ENCODE peak calls at places on chromosomes 2 and 18, in seven cellular contexts. T is osteoblast; R is kidney epithelial cell; D is activated CD8-positive, alpha-beta T cell treated with anti-CD3 and anti-CD28 coated beads for 36 hours; F is GM13977; W is cardiac muscle cell; N is Caco-2. V is an unnamed sample.

GRCh38 chr2:61645911-61646310 is 107.8 kb upstream of the XPO1 start:
- DNase-seq in T (peak), R (peak), D (no peak), F (no peak), W (no peak), N (no peak), V (peak)

GRCh38 chr18:13095466-13095865 is 104.3 kb downstream of the CEP192 start:
- DNase-seq in T (no peak), R (no peak), D (no peak), F (no peak), W (no peak), N (no peak), V (no peak)

GRCh38 chr2:76270356-76270755 is 559.6 kb upstream of the GCFC2 start:
- DNase-seq in T (no peak), R (no peak), D (no peak), F (no peak), W (no peak), N (peak), V (peak)

GRCh38 chr2:190755796-190756415 is 107.0 kb downstream of the NAB1 start:
- DNase-seq in T (no peak), R (no peak), D (no peak), F (no peak), W (no peak), N (no peak), V (no peak)

GRCh38 chr2:20621366-20622295 is 29.3 kb downstream of the HS1BP3 start:
- DNase-seq in T (peak), R (no peak), D (no peak), F (no peak), W (no peak), N (no peak), V (no peak)

GRCh38 chr2:211367711-211368110 is 811.3 kb downstream of the CPS1 start:
- DNase-seq in T (no peak), R (peak), D (peak), F (peak), W (no peak), N (no peak), V (peak)

GRCh38 chr18:28065793-28066186 is 111.1 kb downstream of the CDH2 start:
- DNase-seq in T (peak), R (no peak), D (no peak), F (no peak), W (no peak), N (no peak), V (no peak)

GRCh38 chr2:65392609-65393008 is 39.8 kb downstream of the SPRED2 start:
- DNase-seq in T (no peak), R (no peak), D (no peak), F (no peak), W (no peak), N (no peak), V (no peak)

GRCh38 chr18:77821892-77822291 is 572.2 kb downstream of the GALR1 start:
- DNase-seq in T (no peak), R (no peak), D (no peak), F (no peak), W (no peak), N (no peak), V (no peak)

GRCh38 chr18:61972389-61973264 is 79.8 kb upstream of the RNF152 start:
- DNase-seq in T (no peak), R (no peak), D (no peak), F (no peak), W (no peak), N (no peak), V (no peak)

GRCh38 chr2:239882335-239882734 is 142.8 kb downstream of the NDUFA10 start:
- DNase-seq in T (no peak), R (no peak), D (peak), F (peak), W (no peak), N (peak), V (peak)

GRCh38 chr2:35408320-35408719 is 947.3 kb upstream of the CRIM1 start:
- DNase-seq in T (no peak), R (no peak), D (no peak), F (no peak), W (no peak), N (no peak), V (no peak)

GRCh38 chr2:73993376-73993775 is 8.7 kb downstream of the TET3 start:
- DNase-seq in T (no peak), R (no peak), D (no peak), F (no peak), W (no peak), N (no peak), V (peak)

GRCh38 chr2:73994544-73994831 is 9.8 kb downstream of the TET3 start:
- DNase-seq in T (no peak), R (no peak), D (no peak), F (no peak), W (no peak), N (no peak), V (no peak)

GRCh38 chr2:73995810-73996209 is 11.1 kb downstream of the TET3 start:
- DNase-seq in T (no peak), R (no peak), D (peak), F (no peak), W (no peak), N (no peak), V (no peak)

GRCh38 chr2:73992036-73992435 is 7.3 kb downstream of the TET3 start:
- DNase-seq in T (no peak), R (no peak), D (no peak), F (no peak), W (no peak), N (no peak), V (peak)

GRCh38 chr2:73993799-73994543 is 9.3 kb downstream of the TET3 start:
- DNase-seq in T (no peak), R (no peak), D (peak), F (no peak), W (no peak), N (no peak), V (no peak)
- TF ChIP-seq CTCF in T (no peak), R (no peak), D (no peak), F (no peak), W (no peak), N (no peak), V (no peak)

DNA sequence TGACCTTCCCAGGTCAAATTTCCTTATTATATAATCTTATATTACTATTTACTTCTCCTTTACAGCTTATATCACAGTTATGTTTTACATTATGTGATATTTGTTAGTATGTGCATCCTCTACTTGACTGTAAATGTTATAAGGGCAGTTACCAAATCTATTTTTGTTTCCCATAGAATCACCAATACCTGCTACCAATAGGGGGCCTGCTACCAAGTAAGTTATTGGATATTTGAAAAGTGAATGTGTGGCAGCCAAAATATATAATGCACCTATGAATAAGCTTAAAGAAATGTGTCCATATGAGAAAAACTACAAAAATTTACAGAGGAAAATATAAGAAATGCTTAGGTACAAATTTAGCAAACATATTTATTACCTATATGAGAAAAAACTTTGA is 23.9 kb upstream of the CTAGE1 start:
- DNase-seq in T (no peak), R (no peak), D (no peak), F (no peak), W (no peak), N (no peak), V (no peak)
- TF ChIP-seq CTCF in T (no peak), R (no peak), D (no peak), F (peak), W (no peak), N (no peak), V (no peak)

DNA sequence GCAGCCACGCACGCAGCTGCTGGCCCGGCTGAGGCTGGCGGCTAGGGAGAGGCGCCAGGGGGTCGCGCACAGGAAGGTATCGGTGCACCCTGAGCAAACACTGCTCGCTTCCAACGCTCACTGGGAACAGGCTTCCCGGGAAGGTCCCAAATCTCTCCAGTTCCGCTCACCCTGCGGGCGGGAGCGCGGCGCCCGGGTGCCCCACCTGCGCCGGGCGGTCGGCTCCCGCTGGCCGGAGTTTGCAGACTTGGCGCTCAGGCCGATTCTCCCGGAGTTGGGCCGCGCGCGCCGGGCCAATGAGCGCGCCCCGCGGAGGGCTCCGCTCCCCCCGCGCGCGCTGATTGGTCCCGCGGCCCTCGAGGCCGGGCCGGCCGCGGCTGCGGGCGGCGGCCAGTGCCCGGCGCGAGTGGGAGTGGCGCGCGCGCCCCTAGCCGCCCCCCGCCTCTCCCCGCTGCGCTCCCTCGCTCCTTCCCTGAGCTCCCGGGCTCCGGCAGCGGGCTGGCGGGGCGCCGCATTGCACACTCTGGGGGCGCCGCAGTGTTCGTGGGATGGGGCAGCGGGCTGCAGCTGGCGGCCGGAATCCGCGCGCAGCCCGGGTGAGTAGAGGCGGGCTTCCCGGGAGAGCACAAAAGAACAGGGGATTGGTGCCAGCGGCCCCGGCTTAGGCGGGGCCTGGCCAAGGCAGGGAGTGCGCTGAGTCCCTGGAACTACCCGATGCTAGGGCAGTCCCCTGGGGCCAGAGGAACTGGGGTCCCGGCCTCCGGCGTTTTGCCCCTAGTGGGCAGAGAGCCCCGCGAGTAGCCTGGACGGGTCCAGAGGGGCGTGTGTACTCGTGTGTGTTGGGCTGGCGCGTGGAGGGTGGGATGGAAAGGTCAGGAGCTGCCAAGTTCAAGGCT is at the start of gene LYPD6:
- DNase-seq in T (peak), R (no peak), D (no peak), F (peak), W (peak), N (peak), V (peak)
- TF ChIP-seq CTCF in T (no peak), R (no peak), D (no peak), F (no peak), W (no peak), N (no peak), V (no peak)

GRCh38 chr2:10733980-10734379 is 12.6 kb downstream of the ATP6V1C2 start:
- DNase-seq in T (no peak), R (no peak), D (no peak), F (no peak), W (no peak), N (no peak), V (no peak)
- TF ChIP-seq CTCF in T (no peak), R (no peak), D (no peak), F (no peak), W (no peak), N (no peak), V (no peak)

GRCh38 chr2:166032361-166032760 is 78.8 kb upstream of the TTC21B start:
- DNase-seq in T (no peak), R (no peak), D (no peak), F (no peak), W (no peak), N (no peak), V (peak)

GRCh38 chr2:166025313-166025712 is 71.7 kb upstream of the TTC21B start:
- DNase-seq in T (no peak), R (no peak), D (no peak), F (no peak), W (no peak), N (no peak), V (no peak)

GRCh38 chr2:166031054-166031453 is 77.5 kb upstream of the TTC21B start:
- DNase-seq in T (no peak), R (peak), D (no peak), F (no peak), W (no peak), N (no peak), V (peak)
- TF ChIP-seq CTCF in T (no peak), R (no peak), D (no peak), F (no peak), W (no peak), N (no peak), V (no peak)

GRCh38 chr2:26721267-26722032 is 28.9 kb downstream of the KCNK3 start:
- DNase-seq in T (no peak), R (no peak), D (no peak), F (no peak), W (no peak), N (peak), V (no peak)

GRCh38 chr2:26720322-26721166 is 28.0 kb downstream of the KCNK3 start:
- DNase-seq in T (peak), R (no peak), D (no peak), F (no peak), W (peak), N (no peak), V (no peak)

GRCh38 chr2:26723475-26723874 is 31.0 kb downstream of the KCNK3 start:
- DNase-seq in T (peak), R (no peak), D (no peak), F (no peak), W (no peak), N (no peak), V (no peak)

GRCh38 chr2:26722911-26723310 is 30.4 kb downstream of the KCNK3 start:
- DNase-seq in T (peak), R (no peak), D (no peak), F (no peak), W (no peak), N (no peak), V (no peak)

GRCh38 chr2:26722328-26722727 is 29.8 kb downstream of the KCNK3 start:
- DNase-seq in T (no peak), R (no peak), D (no peak), F (no peak), W (no peak), N (no peak), V (no peak)
- TF ChIP-seq CTCF in T (no peak), R (no peak), D (no peak), F (no peak), W (no peak), N (no peak), V (no peak)

DNA sequence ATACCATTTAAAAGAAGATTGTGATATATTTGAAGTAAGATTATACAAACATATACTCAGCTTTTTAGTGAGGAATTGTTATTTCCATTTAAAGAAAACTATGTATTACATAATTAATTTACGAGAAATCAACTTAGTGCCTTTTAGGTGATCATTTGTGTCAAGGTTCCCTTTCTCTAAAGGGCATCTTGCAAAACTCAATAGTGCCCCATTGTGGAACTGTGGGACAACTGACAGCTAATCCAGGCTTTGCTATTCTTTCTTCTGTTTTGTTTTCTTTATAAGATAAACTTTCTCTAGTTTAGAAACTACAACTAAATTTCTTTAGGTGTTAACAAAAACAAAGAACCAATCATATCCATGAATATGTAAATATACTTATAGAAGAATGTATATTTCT is 24.3 kb upstream of the VIT start:
- DNase-seq in T (peak), R (no peak), D (no peak), F (no peak), W (peak), N (no peak), V (peak)
- TF ChIP-seq CTCF in T (peak), R (peak), D (peak), F (peak), W (peak), N (peak), V (peak)

GRCh38 chr2:232365621-232366321 is 12.8 kb upstream of the ALPP start:
- DNase-seq in T (peak), R (no peak), D (no peak), F (no peak), W (no peak), N (peak), V (no peak)

GRCh38 chr2:232367016-232367415 is 11.5 kb upstream of the ALPP start:
- DNase-seq in T (peak), R (no peak), D (no peak), F (no peak), W (no peak), N (no peak), V (no peak)

GRCh38 chr2:232368311-232368731 is 10.2 kb upstream of the ALPP start:
- DNase-seq in T (peak), R (no peak), D (no peak), F (no peak), W (no peak), N (no peak), V (peak)

GRCh38 chr2:232369126-232369955 is 9.2 kb upstream of the ALPP start:
- DNase-seq in T (no peak), R (no peak), D (no peak), F (no peak), W (no peak), N (peak), V (no peak)

GRCh38 chr2:232367591-232368233 is 10.8 kb upstream of the ALPP start:
- DNase-seq in T (peak), R (no peak), D (no peak), F (no peak), W (no peak), N (peak), V (no peak)
- TF ChIP-seq CTCF in T (peak), R (no peak), D (no peak), F (peak), W (peak), N (no peak), V (peak)

DNA sequence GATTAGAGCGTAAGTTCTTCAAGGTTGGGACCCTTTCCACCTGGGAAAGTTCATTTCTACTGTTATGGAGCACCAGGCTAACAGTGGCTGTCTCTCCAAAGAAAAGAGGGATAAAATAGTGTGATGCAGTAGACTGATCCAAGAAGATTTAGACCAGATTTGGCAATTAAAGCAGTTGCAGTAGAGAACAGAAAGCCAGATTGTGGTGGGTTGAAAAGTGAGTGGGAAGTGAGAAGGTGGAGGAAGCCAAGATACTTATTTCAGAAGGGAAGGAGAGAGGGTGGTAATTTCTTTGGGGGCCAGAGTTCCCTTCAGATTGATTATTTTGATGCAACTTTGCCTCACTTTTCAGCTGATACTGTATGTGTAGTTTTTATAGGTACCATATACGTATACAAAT is 8.0 kb downstream of the MYL12B start:
- DNase-seq in T (no peak), R (no peak), D (no peak), F (no peak), W (no peak), N (no peak), V (no peak)
- TF ChIP-seq CTCF in T (no peak), R (no peak), D (no peak), F (no peak), W (no peak), N (no peak), V (no peak)

GRCh38 chr2:201228271-201228911 is 31.9 kb upstream of the CASP8 start:
- DNase-seq in T (peak), R (no peak), D (no peak), F (no peak), W (no peak), N (no peak), V (no peak)

GRCh38 chr2:201233192-201234166 is 26.9 kb upstream of the CASP8 start:
- DNase-seq in T (no peak), R (no peak), D (peak), F (peak), W (no peak), N (peak), V (peak)

GRCh38 chr2:201223089-201224073 is 37.0 kb upstream of the CASP8 start:
- DNase-seq in T (no peak), R (no peak), D (peak), F (peak), W (no peak), N (no peak), V (no peak)

GRCh38 chr2:201232125-201232815 is 28.1 kb upstream of the CASP8 start:
- DNase-seq in T (peak), R (peak), D (peak), F (peak), W (peak), N (peak), V (peak)

GRCh38 chr2:201228912-201229290 is 31.4 kb upstream of the CASP8 start:
- DNase-seq in T (no peak), R (no peak), D (peak), F (no peak), W (no peak), N (no peak), V (no peak)
- TF ChIP-seq CTCF in T (no peak), R (no peak), D (no peak), F (no peak), W (no peak), N (no peak), V (no peak)

V was measured in bronchial epithelial cell.